ENCODE peak calls at places on chromosomes 6 and 20, in four cellular contexts. Y, M, N and D are unnamed samples. For H3K4me1, the result is how much of the 10 kb centered on the place peaks cover.

GRCh38 chr20:32287231-32287638 is 9.8 kb downstream of the KIF3B start:
- DNase-seq in N (no peak), M (no peak), Y (no peak), D (no peak)

GRCh38 chr20:18019068-18019467 is 38.6 kb downstream of the OVOL2 start:
- DNase-seq in N (no peak), Y (peak), M (peak), D (peak)

GRCh38 chr6:29651413-29652197 is 5.3 kb upstream of the MOG start:
- DNase-seq in N (no peak), Y (peak), M (peak), D (peak)

GRCh38 chr6:16585805-16586204 is 175.5 kb downstream of the ATXN1 start:
- DNase-seq in M (no peak), N (no peak), Y (no peak), D (no peak)

GRCh38 chr6:33794910-33795615 is 6.1 kb upstream of the LEMD2 start:
- DNase-seq in Y (peak), N (no peak), M (peak), D (peak)

GRCh38 chr20:17644451-17644850 is 37.6 kb downstream of the RRBP1 start:
- DNase-seq in M (no peak), N (no peak), Y (no peak), D (no peak)

GRCh38 chr6:75089921-75090320 is 115.9 kb downstream of the COL12A1 start:
- DNase-seq in N (no peak), M (no peak), Y (no peak), D (peak)

GRCh38 chr6:15527838-15528617 is 134.8 kb downstream of the DTNBP1 start:
- DNase-seq in Y (no peak), N (no peak), M (no peak), D (no peak)

GRCh38 chr20:278607-279571 is 11.7 kb downstream of the C20orf96 start:
- DNase-seq in Y (no peak), N (no peak), M (no peak), D (peak)

GRCh38 chr20:7496394-7497111 is 443.7 kb downstream of the HAO1 start:
- DNase-seq in N (no peak), Y (no peak), M (no peak), D (no peak)

DNA sequence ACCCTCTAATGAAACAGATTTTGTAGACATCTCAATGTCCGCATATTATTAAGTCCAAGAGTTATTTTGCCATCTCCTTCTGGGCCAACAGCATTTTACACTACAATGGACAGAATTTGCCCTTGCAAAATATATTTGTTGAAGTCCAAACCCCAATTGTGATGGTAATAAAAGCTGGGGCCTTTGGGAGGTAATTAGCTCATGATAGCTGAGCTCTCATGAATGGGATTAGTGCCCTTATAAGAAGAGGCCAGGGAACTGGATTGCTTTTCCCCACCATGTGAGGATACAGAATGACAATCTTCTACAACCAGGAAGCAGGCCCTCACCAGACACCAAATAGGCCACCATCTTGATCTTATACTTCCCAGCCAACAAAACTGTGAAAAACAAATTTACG is 44.9 kb upstream of the MTRF1L start:
- DNase-seq in Y (no peak), N (no peak), M (no peak), D (no peak)
- TF ChIP-seq CREB1 in Y (no peak), N (no peak), M (no peak), D (no peak)

GRCh38 chr6:142867355-142867801 is 77.6 kb downstream of the HIVEP2 start:
- DNase-seq in N (no peak), Y (no peak), M (no peak), D (no peak)

GRCh38 chr6:142870787-142871371 is 74.1 kb downstream of the HIVEP2 start:
- DNase-seq in Y (no peak), N (no peak), M (no peak), D (no peak)

GRCh38 chr6:142867988-142868818 is 76.8 kb downstream of the HIVEP2 start:
- DNase-seq in Y (peak), M (no peak), N (no peak), D (no peak)

GRCh38 chr6:142871910-142872331 is 73.1 kb downstream of the HIVEP2 start:
- DNase-seq in M (no peak), Y (peak), N (no peak), D (no peak)

DNA sequence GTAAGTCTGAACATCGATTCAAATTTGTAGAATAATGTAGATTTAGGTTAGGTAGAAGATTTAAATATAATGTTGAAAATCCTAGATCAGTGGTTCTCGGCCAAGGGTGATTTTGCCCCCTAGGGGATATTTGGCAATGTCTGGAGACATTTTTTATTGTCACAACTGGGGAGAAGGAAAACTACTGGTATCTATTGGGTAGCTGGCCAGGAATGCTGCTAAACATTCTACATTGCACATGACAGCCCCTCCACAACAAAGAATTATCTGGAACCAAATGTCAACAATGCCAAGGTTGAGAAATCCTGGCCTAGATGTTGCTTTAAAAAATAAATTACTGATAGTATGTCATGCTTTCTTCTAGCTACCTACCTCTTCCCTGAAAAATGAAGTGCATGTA is 76.1 kb downstream of the HIVEP2 start:
- DNase-seq in N (no peak), M (no peak), Y (peak), D (no peak)
- H3K4me1 ChIP-seq in N (under half), M (under half), Y (half or more), D (under half)

GRCh38 chr20:59945175-59945574 is 5.0 kb downstream of the FAM217B start:
- DNase-seq in N (no peak), Y (no peak), M (no peak), D (no peak)

GRCh38 chr20:59949911-59950310 is 8.3 kb upstream of the CDH26 start:
- DNase-seq in M (no peak), Y (no peak), N (no peak), D (no peak)

GRCh38 chr20:59945731-59946130 is 5.5 kb downstream of the FAM217B start:
- DNase-seq in Y (no peak), M (no peak), N (no peak), D (peak)

GRCh38 chr20:59948828-59949720 is 8.9 kb downstream of the FAM217B start:
- DNase-seq in N (no peak), Y (peak), M (no peak), D (peak)

DNA sequence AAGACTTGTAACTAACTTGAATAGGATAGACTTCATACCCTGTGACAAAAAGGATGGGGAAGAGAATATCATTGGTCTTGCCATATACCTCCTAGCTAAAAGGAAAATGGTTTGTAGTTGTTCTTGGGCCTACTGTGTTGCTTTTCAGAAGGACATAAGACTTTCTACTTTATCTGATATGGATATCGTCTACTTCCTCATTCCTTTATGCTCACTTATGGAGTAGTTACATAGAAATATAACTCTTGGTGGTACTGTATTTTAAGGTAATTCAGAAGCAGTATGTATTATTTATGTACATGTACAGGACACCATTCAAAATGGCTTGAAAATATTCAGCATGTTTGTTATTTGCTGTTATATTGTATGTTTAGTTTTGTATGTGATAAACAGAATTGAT is 8.0 kb downstream of the FAM217B start:
- DNase-seq in Y (no peak), N (no peak), M (no peak), D (no peak)
- TF ChIP-seq JUNB in Y (no peak), N (no peak), M (no peak), D (no peak)

GRCh38 chr6:44062105-44062770 is 65.0 kb downstream of the MRPL14 start:
- DNase-seq in N (no peak), Y (no peak), M (no peak), D (no peak)

GRCh38 chr6:44061375-44062104 is 65.7 kb downstream of the MRPL14 start:
- DNase-seq in M (no peak), Y (no peak), N (no peak), D (no peak)

GRCh38 chr6:44064089-44064947 is 62.9 kb downstream of the MRPL14 start:
- DNase-seq in Y (peak), N (no peak), M (peak), D (no peak)

GRCh38 chr6:44063561-44064059 is 63.6 kb downstream of the MRPL14 start:
- DNase-seq in M (no peak), N (no peak), Y (no peak), D (no peak)

GRCh38 chr6:44062771-44063560 is 64.3 kb downstream of the MRPL14 start:
- DNase-seq in N (no peak), M (peak), Y (no peak), D (peak)
- TF ChIP-seq CREB1 in N (no peak), M (no peak), Y (no peak), D (peak)

GRCh38 chr6:166958926-166959861 is 2.8 kb upstream of the RNASET2 start:
- DNase-seq in M (no peak), N (no peak), Y (peak), D (no peak)

GRCh38 chr6:166960609-166960978 is 4.2 kb upstream of the RNASET2 start:
- DNase-seq in N (no peak), Y (no peak), M (no peak), D (no peak)

GRCh38 chr6:166957087-166957804 is 896 bp upstream of the RNASET2 start:
- DNase-seq in N (no peak), M (peak), Y (peak), D (peak)

GRCh38 chr6:166957805-166958076 is 1.4 kb upstream of the RNASET2 start:
- DNase-seq in N (no peak), Y (peak), M (peak), D (peak)

DNA sequence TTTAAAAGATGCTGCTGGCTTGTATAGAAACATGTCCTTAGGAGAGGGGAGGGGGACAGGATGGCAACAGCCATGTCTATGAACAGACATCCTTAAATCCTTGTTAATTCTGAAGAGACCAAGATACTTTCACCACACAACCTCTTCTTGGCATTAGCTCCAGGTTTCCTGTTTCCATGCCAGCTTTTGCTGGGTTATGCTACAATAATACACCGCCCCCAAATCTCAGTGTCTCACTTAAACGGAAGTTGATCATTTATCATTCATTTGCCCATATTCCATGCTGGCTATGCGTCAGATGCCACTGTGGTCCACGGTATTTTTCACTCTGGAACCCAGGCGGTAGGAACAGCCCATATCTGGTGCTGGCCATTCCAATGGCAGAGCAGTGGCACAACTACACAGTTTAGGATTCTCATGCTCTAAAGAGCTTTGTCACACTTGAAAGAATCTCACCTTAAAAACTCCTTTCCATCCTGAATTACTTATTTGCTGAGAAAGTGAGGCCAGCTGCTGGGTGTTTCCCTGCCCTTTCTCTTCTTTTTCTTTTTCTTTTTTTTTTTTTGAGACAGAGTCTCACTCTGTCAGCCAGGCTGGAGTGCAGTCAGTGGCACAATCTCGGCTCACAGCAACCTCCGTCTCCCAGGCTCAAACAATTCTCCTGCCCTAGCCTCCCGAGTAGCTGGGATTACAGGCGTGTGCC is 3.7 kb upstream of the RNASET2 start:
- DNase-seq in Y (no peak), N (no peak), M (no peak), D (no peak)
- H3K4me1 ChIP-seq in Y (half or more), N (under half), M (under half), D (under half)

GRCh38 chr20:43863821-43864544 is 50.7 kb upstream of the TOX2 start:
- DNase-seq in M (no peak), Y (no peak), N (no peak), D (no peak)
- TF ChIP-seq JUNB in M (no peak), Y (no peak), N (no peak), D (no peak)